ENCODE peak calls at places on chromosome 22, in five cellular contexts. G, X, C, Z and S are unnamed samples.

GRCh38 chr22:31652911-31653684 is 8.9 kb downstream of the PISD start:
- DNase-seq in G (no peak), X (no peak), C (no peak), Z (no peak), S (no peak)

GRCh38 chr22:41700105-41700358 is 729 bp downstream of the MEI1 start:
- DNase-seq in G (no peak), X (no peak), C (no peak), Z (no peak), S (no peak)

GRCh38 chr22:43273902-43274484 is 69.2 kb downstream of the SCUBE1 start:
- DNase-seq in G (peak), X (no peak), C (no peak), Z (peak), S (no peak)

GRCh38 chr22:47282366-47282765 is 519.9 kb downstream of the TBC1D22A start:
- DNase-seq in G (no peak), X (no peak), C (no peak), Z (no peak), S (no peak)

GRCh38 chr22:48714231-48714630 is 1113.4 kb downstream of the BRD1 start:
- DNase-seq in G (no peak), X (no peak), C (no peak), Z (no peak), S (no peak)

GRCh38 chr22:24486501-24486921 is 8.6 kb upstream of the UPB1 start:
- DNase-seq in G (no peak), X (no peak), C (peak), Z (no peak), S (no peak)

GRCh38 chr22:20021196-20022181 is 579 bp downstream of the TANGO2 start:
- DNase-seq in G (no peak), X (peak), C (no peak), Z (peak), S (no peak)

GRCh38 chr22:19619144-19620009 is 94.9 kb upstream of the SEPTIN5 start:
- DNase-seq in G (peak), X (no peak), C (no peak), Z (no peak), S (no peak)

GRCh38 chr22:49268924-49269323 is 558.7 kb downstream of the BRD1 start:
- DNase-seq in G (no peak), X (no peak), C (no peak), Z (no peak), S (no peak)